ENCODE peak calls at places on chromosome 1, in ten cellular contexts. One of them, this sample, is unnamed.

GRCh38 chr1:201582261-201582951 is 43.5 kb downstream of the NAV1 start:
- DNase-seq in islet precursor cell: peak; percentile 71
- DNase-seq in iPS-NIHi11: no peak
- DNase-seq in H7: no peak
- DNase-seq in ACHN: no peak
- DNase-seq in Karpas-422: no peak
- DNase-seq in GM20000: no peak
- DNase-seq in HFF-Myc: no peak
- DNase-seq in NCI-H1694: no peak
- DNase-seq in neural crest cell: no peak
- DNase-seq in this sample: no peak

GRCh38 chr1:106817626-106818025 is 238.8 kb upstream of the PRMT6 start:
- DNase-seq in Karpas-422: no peak
- DNase-seq in ACHN: no peak
- DNase-seq in HFF-Myc: no peak
- DNase-seq in H7: no peak
- DNase-seq in islet precursor cell: no peak
- DNase-seq in iPS-NIHi11: no peak
- DNase-seq in NCI-H1694: no peak
- DNase-seq in GM20000: no peak
- DNase-seq in neural crest cell: no peak
- DNase-seq in this sample: no peak

GRCh38 chr1:246170574-246171261 is 336.4 kb downstream of the SMYD3 start:
- DNase-seq in islet precursor cell: no peak
- DNase-seq in NCI-H1694: no peak
- DNase-seq in GM20000: peak; percentile 25
- DNase-seq in neural crest cell: no peak
- DNase-seq in H7: no peak
- DNase-seq in iPS-NIHi11: no peak
- DNase-seq in HFF-Myc: no peak
- DNase-seq in Karpas-422: no peak
- DNase-seq in ACHN: no peak
- DNase-seq in this sample: no peak

GRCh38 chr1:232378266-232379041 is 251.5 kb downstream of the SIPA1L2 start:
- DNase-seq in HFF-Myc: no peak
- DNase-seq in NCI-H1694: peak; percentile 9
- DNase-seq in H7: no peak
- DNase-seq in islet precursor cell: peak; percentile 67
- DNase-seq in iPS-NIHi11: no peak
- DNase-seq in GM20000: no peak
- DNase-seq in ACHN: no peak
- DNase-seq in neural crest cell: no peak
- DNase-seq in Karpas-422: no peak
- DNase-seq in this sample: no peak

GRCh38 chr1:54653036-54653435 is 11.4 kb downstream of the MROH7 start:
- DNase-seq in NCI-H1694: no peak
- DNase-seq in neural crest cell: no peak
- DNase-seq in Karpas-422: no peak
- DNase-seq in HFF-Myc: no peak
- DNase-seq in ACHN: no peak
- DNase-seq in islet precursor cell: peak; percentile 77
- DNase-seq in GM20000: no peak
- DNase-seq in iPS-NIHi11: no peak
- DNase-seq in H7: no peak
- DNase-seq in this sample: no peak

GRCh38 chr1:201791051-201791774 is 37.7 kb upstream of the IPO9 start:
- DNase-seq in ACHN: no peak
- DNase-seq in H7: no peak
- DNase-seq in islet precursor cell: no peak
- DNase-seq in neural crest cell: no peak
- DNase-seq in HFF-Myc: no peak
- DNase-seq in GM20000: no peak
- DNase-seq in Karpas-422: no peak
- DNase-seq in NCI-H1694: peak; percentile 63
- DNase-seq in iPS-NIHi11: no peak
- DNase-seq in this sample: peak; percentile 33

GRCh38 chr1:231201375-231202124 is 39.5 kb upstream of the GNPAT start:
- DNase-seq in ACHN: no peak
- DNase-seq in neural crest cell: no peak
- DNase-seq in islet precursor cell: no peak
- DNase-seq in iPS-NIHi11: no peak
- DNase-seq in H7: no peak
- DNase-seq in NCI-H1694: no peak
- DNase-seq in Karpas-422: no peak
- DNase-seq in GM20000: no peak
- DNase-seq in HFF-Myc: no peak
- DNase-seq in this sample: no peak

GRCh38 chr1:225446298-225446941 is 18.6 kb upstream of the LBR start:
- DNase-seq in neural crest cell: no peak
- DNase-seq in NCI-H1694: no peak
- DNase-seq in ACHN: no peak
- DNase-seq in Karpas-422: no peak
- DNase-seq in islet precursor cell: no peak
- DNase-seq in H7: no peak
- DNase-seq in HFF-Myc: no peak
- DNase-seq in GM20000: no peak
- DNase-seq in iPS-NIHi11: no peak
- DNase-seq in this sample: no peak

GRCh38 chr1:27856561-27857343 is 15.6 kb upstream of the THEMIS2 start:
- DNase-seq in islet precursor cell: no peak
- DNase-seq in Karpas-422: no peak
- DNase-seq in ACHN: no peak
- DNase-seq in HFF-Myc: no peak
- DNase-seq in GM20000: no peak
- DNase-seq in neural crest cell: no peak
- DNase-seq in NCI-H1694: no peak
- DNase-seq in iPS-NIHi11: no peak
- DNase-seq in H7: no peak
- DNase-seq in this sample: no peak